ENCODE peak calls at places on chromosomes 2 and 18, in nine cellular contexts. One of them, this sample, is unnamed. For H3K9me3, the result is how much of the 10 kb centered on the place peaks cover.

GRCh38 chr2:28713582-28714292 is 37.9 kb upstream of the PPP1CB start:
- DNase-seq in HCT116: no peak
- DNase-seq in stomach: no peak
- DNase-seq in spleen: peak
- DNase-seq in transverse colon: no peak
- DNase-seq in esophagus muscularis mucosa: no peak
- DNase-seq in SK-N-SH: no peak
- DNase-seq in HepG2: no peak
- DNase-seq in sigmoid colon: no peak
- DNase-seq in this sample: no peak

GRCh38 chr2:177553176-177553909 is 160.8 kb downstream of the AGPS start:
- DNase-seq in sigmoid colon: no peak
- DNase-seq in HCT116: no peak
- DNase-seq in stomach: no peak
- DNase-seq in HepG2: no peak
- DNase-seq in SK-N-SH: no peak
- DNase-seq in spleen: no peak
- DNase-seq in transverse colon: no peak
- DNase-seq in esophagus muscularis mucosa: no peak
- DNase-seq in this sample: no peak

GRCh38 chr2:240789501-240790369 is 30.3 kb downstream of the KIF1A start:
- DNase-seq in esophagus muscularis mucosa: no peak
- DNase-seq in transverse colon: no peak
- DNase-seq in SK-N-SH: no peak
- DNase-seq in HCT116: no peak
- DNase-seq in HepG2: no peak
- DNase-seq in sigmoid colon: peak
- DNase-seq in spleen: peak
- DNase-seq in stomach: no peak
- DNase-seq in this sample: no peak

GRCh38 chr2:181063696-181064095 is 83.3 kb downstream of the UBE2E3 start:
- DNase-seq in HCT116: no peak
- DNase-seq in sigmoid colon: no peak
- DNase-seq in transverse colon: no peak
- DNase-seq in esophagus muscularis mucosa: no peak
- DNase-seq in SK-N-SH: no peak
- DNase-seq in HepG2: no peak
- DNase-seq in stomach: no peak
- DNase-seq in spleen: no peak
- DNase-seq in this sample: no peak

GRCh38 chr18:24465491-24465890 is 5.1 kb downstream of the HRH4 start:
- DNase-seq in sigmoid colon: no peak
- DNase-seq in HCT116: no peak
- DNase-seq in spleen: no peak
- DNase-seq in HepG2: no peak
- DNase-seq in stomach: no peak
- DNase-seq in transverse colon: no peak
- DNase-seq in esophagus muscularis mucosa: no peak
- DNase-seq in SK-N-SH: no peak
- DNase-seq in this sample: no peak

GRCh38 chr2:58535182-58535581 is 294.1 kb upstream of the FANCL start:
- DNase-seq in HCT116: no peak
- DNase-seq in sigmoid colon: no peak
- DNase-seq in spleen: no peak
- DNase-seq in HepG2: no peak
- DNase-seq in esophagus muscularis mucosa: no peak
- DNase-seq in transverse colon: no peak
- DNase-seq in SK-N-SH: no peak
- DNase-seq in stomach: no peak
- DNase-seq in this sample: no peak

GRCh38 chr2:136966485-136966884 is 201.1 kb downstream of the THSD7B start:
- DNase-seq in HepG2: no peak
- DNase-seq in SK-N-SH: no peak
- DNase-seq in HCT116: no peak
- DNase-seq in stomach: no peak
- DNase-seq in sigmoid colon: no peak
- DNase-seq in spleen: no peak
- DNase-seq in esophagus muscularis mucosa: no peak
- DNase-seq in transverse colon: no peak
- DNase-seq in this sample: no peak

GRCh38 chr2:72205546-72205863 is 57.8 kb upstream of the CYP26B1 start:
- DNase-seq in HepG2: peak
- DNase-seq in sigmoid colon: no peak
- DNase-seq in esophagus muscularis mucosa: no peak
- DNase-seq in stomach: no peak
- DNase-seq in HCT116: no peak
- DNase-seq in spleen: no peak
- DNase-seq in SK-N-SH: no peak
- DNase-seq in transverse colon: peak
- DNase-seq in this sample: no peak

GRCh38 chr2:200624660-200625059 is 38.8 kb downstream of the AOX1 start:
- DNase-seq in sigmoid colon: no peak
- DNase-seq in SK-N-SH: no peak
- DNase-seq in stomach: no peak
- DNase-seq in esophagus muscularis mucosa: no peak
- DNase-seq in transverse colon: no peak
- DNase-seq in spleen: no peak
- DNase-seq in HCT116: no peak
- DNase-seq in HepG2: peak
- DNase-seq in this sample: no peak

GRCh38 chr2:172101707-172102158 is 967 bp downstream of the DLX2 start:
- DNase-seq in HepG2: no peak
- DNase-seq in esophagus muscularis mucosa: no peak
- DNase-seq in HCT116: no peak
- DNase-seq in stomach: no peak
- DNase-seq in sigmoid colon: peak
- DNase-seq in SK-N-SH: peak
- DNase-seq in spleen: peak
- DNase-seq in transverse colon: no peak
- DNase-seq in this sample: no peak

GRCh38 chr18:48037481-48038271 is 107.2 kb upstream of the SMAD2 start:
- DNase-seq in esophagus muscularis mucosa: no peak
- DNase-seq in spleen: peak
- DNase-seq in SK-N-SH: peak
- DNase-seq in sigmoid colon: peak
- DNase-seq in stomach: peak
- DNase-seq in HCT116: peak
- DNase-seq in HepG2: no peak
- DNase-seq in transverse colon: no peak
- DNase-seq in this sample: no peak

GRCh38 chr2:201248288-201248844 is 12.0 kb upstream of the CASP8 start:
- DNase-seq in transverse colon: no peak
- DNase-seq in stomach: no peak
- DNase-seq in HCT116: no peak
- DNase-seq in HepG2: no peak
- DNase-seq in esophagus muscularis mucosa: no peak
- DNase-seq in SK-N-SH: no peak
- DNase-seq in spleen: no peak
- DNase-seq in sigmoid colon: no peak
- DNase-seq in this sample: no peak

GRCh38 chr18:2087877-2088673 is 483.2 kb downstream of the METTL4 start:
- DNase-seq in transverse colon: no peak
- DNase-seq in HepG2: no peak
- DNase-seq in SK-N-SH: no peak
- DNase-seq in HCT116: no peak
- DNase-seq in sigmoid colon: peak
- DNase-seq in spleen: no peak
- DNase-seq in stomach: no peak
- DNase-seq in esophagus muscularis mucosa: no peak
- DNase-seq in this sample: no peak

GRCh38 chr2:238908960-238909951 is 61.4 kb downstream of the TWIST2 start:
- DNase-seq in HepG2: no peak
- DNase-seq in sigmoid colon: peak
- DNase-seq in spleen: peak
- DNase-seq in SK-N-SH: no peak
- DNase-seq in HCT116: no peak
- DNase-seq in transverse colon: no peak
- DNase-seq in stomach: no peak
- DNase-seq in esophagus muscularis mucosa: no peak
- DNase-seq in this sample: no peak

GRCh38 chr18:24831871-24832665 is 371.6 kb downstream of the HRH4 start:
- DNase-seq in HepG2: no peak
- DNase-seq in SK-N-SH: no peak
- DNase-seq in spleen: no peak
- DNase-seq in esophagus muscularis mucosa: no peak
- DNase-seq in HCT116: no peak
- DNase-seq in sigmoid colon: no peak
- DNase-seq in stomach: no peak
- DNase-seq in transverse colon: no peak
- DNase-seq in this sample: no peak

GRCh38 chr2:192473331-192473730 is 278.6 kb upstream of the TMEFF2 start:
- DNase-seq in HepG2: no peak
- DNase-seq in spleen: no peak
- DNase-seq in transverse colon: no peak
- DNase-seq in HCT116: no peak
- DNase-seq in stomach: no peak
- DNase-seq in sigmoid colon: no peak
- DNase-seq in SK-N-SH: no peak
- DNase-seq in esophagus muscularis mucosa: no peak
- DNase-seq in this sample: no peak

GRCh38 chr2:64137567-64137966 is 6.7 kb downstream of the PELI1 start:
- DNase-seq in SK-N-SH: no peak
- DNase-seq in stomach: no peak
- DNase-seq in HepG2: no peak
- DNase-seq in spleen: no peak
- DNase-seq in HCT116: no peak
- DNase-seq in transverse colon: no peak
- DNase-seq in esophagus muscularis mucosa: no peak
- DNase-seq in sigmoid colon: no peak
- DNase-seq in this sample: no peak

GRCh38 chr2:230950833-230951339 is 25.8 kb upstream of the GPR55 start:
- DNase-seq in stomach: peak
- DNase-seq in spleen: no peak
- DNase-seq in SK-N-SH: no peak
- DNase-seq in transverse colon: no peak
- DNase-seq in sigmoid colon: no peak
- DNase-seq in esophagus muscularis mucosa: no peak
- DNase-seq in HepG2: no peak
- DNase-seq in HCT116: no peak
- DNase-seq in this sample: no peak

GRCh38 chr2:196131949-196132925 is 39.1 kb downstream of the STK17B start:
- DNase-seq in spleen: no peak
- DNase-seq in HepG2: no peak
- DNase-seq in HCT116: no peak
- DNase-seq in stomach: no peak
- DNase-seq in SK-N-SH: no peak
- DNase-seq in sigmoid colon: no peak
- DNase-seq in transverse colon: no peak
- DNase-seq in esophagus muscularis mucosa: no peak
- DNase-seq in this sample: no peak
- H3K9me3 ChIP-seq in spleen: half or more
- H3K9me3 ChIP-seq in HepG2: under half
- H3K9me3 ChIP-seq in HCT116: under half
- H3K9me3 ChIP-seq in stomach: under half
- H3K9me3 ChIP-seq in SK-N-SH: under half
- H3K9me3 ChIP-seq in sigmoid colon: under half
- H3K9me3 ChIP-seq in transverse colon: under half
- H3K9me3 ChIP-seq in esophagus muscularis mucosa: under half
- H3K9me3 ChIP-seq in this sample: under half

GRCh38 chr2:235277485-235277884 is 216.4 kb upstream of the AGAP1 start:
- DNase-seq in sigmoid colon: no peak
- DNase-seq in HepG2: no peak
- DNase-seq in esophagus muscularis mucosa: no peak
- DNase-seq in HCT116: no peak
- DNase-seq in spleen: no peak
- DNase-seq in SK-N-SH: no peak
- DNase-seq in stomach: no peak
- DNase-seq in transverse colon: no peak
- DNase-seq in this sample: no peak
- TF ChIP-seq POLR2AphosphoS5 in sigmoid colon: no peak
- TF ChIP-seq POLR2AphosphoS5 in HepG2: no peak
- TF ChIP-seq POLR2AphosphoS5 in esophagus muscularis mucosa: no peak
- TF ChIP-seq POLR2AphosphoS5 in HCT116: no peak
- TF ChIP-seq POLR2AphosphoS5 in spleen: no peak
- TF ChIP-seq POLR2AphosphoS5 in SK-N-SH: no peak
- TF ChIP-seq POLR2AphosphoS5 in stomach: no peak
- TF ChIP-seq POLR2AphosphoS5 in transverse colon: no peak
- TF ChIP-seq POLR2AphosphoS5 in this sample: no peak

GRCh38 chr18:63626431-63626830 is 17.6 kb downstream of the SERPINB4 start:
- DNase-seq in sigmoid colon: no peak
- DNase-seq in esophagus muscularis mucosa: peak
- DNase-seq in transverse colon: no peak
- DNase-seq in HCT116: no peak
- DNase-seq in SK-N-SH: no peak
- DNase-seq in spleen: no peak
- DNase-seq in HepG2: no peak
- DNase-seq in stomach: no peak
- DNase-seq in this sample: no peak

GRCh38 chr18:63624863-63625262 is 19.2 kb downstream of the SERPINB4 start:
- DNase-seq in SK-N-SH: no peak
- DNase-seq in sigmoid colon: no peak
- DNase-seq in HepG2: no peak
- DNase-seq in stomach: no peak
- DNase-seq in spleen: no peak
- DNase-seq in transverse colon: no peak
- DNase-seq in HCT116: no peak
- DNase-seq in esophagus muscularis mucosa: peak
- DNase-seq in this sample: no peak

GRCh38 chr18:63627819-63628218 is 16.2 kb downstream of the SERPINB4 start:
- DNase-seq in HCT116: no peak
- DNase-seq in esophagus muscularis mucosa: no peak
- DNase-seq in spleen: no peak
- DNase-seq in transverse colon: no peak
- DNase-seq in SK-N-SH: no peak
- DNase-seq in sigmoid colon: no peak
- DNase-seq in HepG2: no peak
- DNase-seq in stomach: no peak
- DNase-seq in this sample: no peak
- H3K9me3 ChIP-seq in HCT116: under half
- H3K9me3 ChIP-seq in esophagus muscularis mucosa: under half
- H3K9me3 ChIP-seq in spleen: half or more
- H3K9me3 ChIP-seq in transverse colon: under half
- H3K9me3 ChIP-seq in SK-N-SH: under half
- H3K9me3 ChIP-seq in sigmoid colon: under half
- H3K9me3 ChIP-seq in HepG2: under half
- H3K9me3 ChIP-seq in stomach: under half
- H3K9me3 ChIP-seq in this sample: under half

GRCh38 chr2:81445176-81445575 is 1140.6 kb upstream of the LRRTM1 start:
- DNase-seq in esophagus muscularis mucosa: no peak
- DNase-seq in HepG2: no peak
- DNase-seq in SK-N-SH: no peak
- DNase-seq in HCT116: no peak
- DNase-seq in transverse colon: no peak
- DNase-seq in stomach: no peak
- DNase-seq in sigmoid colon: no peak
- DNase-seq in spleen: no peak
- DNase-seq in this sample: no peak
- TF ChIP-seq POLR2AphosphoS5 in esophagus muscularis mucosa: no peak
- TF ChIP-seq POLR2AphosphoS5 in HepG2: no peak
- TF ChIP-seq POLR2AphosphoS5 in SK-N-SH: no peak
- TF ChIP-seq POLR2AphosphoS5 in HCT116: no peak
- TF ChIP-seq POLR2AphosphoS5 in transverse colon: no peak
- TF ChIP-seq POLR2AphosphoS5 in stomach: no peak
- TF ChIP-seq POLR2AphosphoS5 in sigmoid colon: no peak
- TF ChIP-seq POLR2AphosphoS5 in spleen: no peak
- TF ChIP-seq POLR2AphosphoS5 in this sample: no peak

This sample was measured in prostate gland.